ENCODE peak calls at places on chromosomes 1 and 21, in five cellular contexts. O, F, J, R and Y are unnamed samples.

GRCh38 chr1:39352881-39353280 is 138.6 kb upstream of the BMP8A start:
- DNase-seq in F (no peak), R (no peak), J (no peak), O (no peak), Y (no peak)

GRCh38 chr1:111204211-111204883 is 3.9 kb upstream of the DENND2D start:
- DNase-seq in O (peak; percentile 62), F (peak; percentile 59), J (no peak), R (peak; percentile 89), Y (peak; percentile 14)

GRCh38 chr1:67847466-67847865 is 14.2 kb upstream of the GNG12 start:
- DNase-seq in F (no peak), R (no peak), J (peak; percentile 62), O (no peak), Y (no peak)

GRCh38 chr1:207021876-207022596 is 10.5 kb downstream of the C1orf116 start:
- DNase-seq in R (peak; percentile 53), O (no peak), F (no peak), J (no peak), Y (no peak)

GRCh38 chr1:116873680-116874271 is 35.9 kb upstream of the PTGFRN start:
- DNase-seq in J (peak; percentile 47), R (no peak), O (no peak), F (no peak), Y (no peak)

GRCh38 chr1:85166343-85166742 is 34.5 kb downstream of the SYDE2 start:
- DNase-seq in R (no peak), F (no peak), O (no peak), J (no peak), Y (no peak)

GRCh38 chr1:200917291-200917817 is 22.7 kb downstream of the INAVA start:
- DNase-seq in F (no peak), R (no peak), J (no peak), O (no peak), Y (peak; percentile 54)

GRCh38 chr21:45175326-45176085 is 101.1 kb downstream of the ADARB1 start:
- DNase-seq in O (no peak), J (no peak), F (no peak), R (no peak), Y (no peak)

GRCh38 chr1:243501002-243501401 is 245.2 kb downstream of the SDCCAG8 start:
- DNase-seq in R (no peak), O (no peak), J (peak; percentile 86), F (no peak), Y (no peak)

GRCh38 chr1:193657552-193657951 is 471.1 kb upstream of the B3GALT2 start:
- DNase-seq in O (no peak), J (no peak), F (no peak), R (no peak), Y (no peak)

GRCh38 chr1:165426745-165427144 is 18.2 kb downstream of the RXRG start:
- DNase-seq in R (no peak), O (no peak), J (no peak), F (no peak), Y (no peak)

GRCh38 chr1:240666548-240667198 is 54.7 kb upstream of the GREM2 start:
- DNase-seq in R (no peak), J (no peak), O (no peak), F (no peak), Y (no peak)

GRCh38 chr1:161304927-161305871 is 4.6 kb downstream of the MPZ start:
- DNase-seq in O (no peak), J (no peak), R (peak; percentile 48), F (peak; percentile 6), Y (no peak)

GRCh38 chr1:19450811-19451564 is 34.4 kb downstream of the CAPZB start:
- DNase-seq in F (no peak), J (peak; percentile 94), O (no peak), R (no peak), Y (peak; percentile 34)

GRCh38 chr1:172006660-172007059 is 165.4 kb downstream of the DNM3 start:
- DNase-seq in J (no peak), F (no peak), R (no peak), O (no peak), Y (no peak)

GRCh38 chr1:92503043-92503925 is 16.6 kb upstream of the GFI1 start:
- DNase-seq in F (no peak), R (no peak), J (no peak), O (no peak), Y (no peak)